ENCODE peak calls at places on chromosomes 1 and 21, in six cellular contexts. G is neuronal stem cell, L is heart right ventricle, K is SK-N-SH, V is pancreas, R is RWPE2. B is an unnamed sample.

GRCh38 chr1:58994664-58995063 is 210.8 kb upstream of the JUN start:
- DNase-seq in K (no peak), L (no peak), V (no peak), R (no peak), G (no peak), B (no peak)

GRCh38 chr21:39313042-39313456 is 383 bp downstream of the BRWD1 start:
- DNase-seq in V (peak; percentile 69), L (peak; percentile 19), R (peak; percentile 54), G (peak; percentile 26), K (peak; percentile 58), B (peak; percentile 36)

GRCh38 chr1:71521655-71522264 is 440.9 kb upstream of the ZRANB2 start:
- DNase-seq in V (no peak), K (peak; percentile 47), G (peak; percentile 8), R (no peak), L (peak; percentile 24), B (no peak)

GRCh38 chr1:31765041-31765467 is 914 bp upstream of the ADGRB2 start:
- DNase-seq in R (no peak), K (peak; percentile 79), L (no peak), V (no peak), G (no peak), B (no peak)

GRCh38 chr1:117698398-117699160 is 92.7 kb downstream of the TENT5C start:
- DNase-seq in V (no peak), G (no peak), K (no peak), R (no peak), L (no peak), B (peak; percentile 79)

GRCh38 chr1:11407301-11407994 is 71.5 kb upstream of the DISP3 start:
- DNase-seq in K (no peak), R (no peak), L (no peak), G (no peak), V (no peak), B (no peak)

GRCh38 chr1:33155877-33156538 is 25.8 kb downstream of the TRIM62 start:
- DNase-seq in G (no peak), L (peak; percentile 45), K (no peak), V (no peak), R (no peak), B (no peak)

GRCh38 chr21:45979141-45979631 is 2.4 kb upstream of the COL6A1 start:
- DNase-seq in L (no peak), G (no peak), K (peak; percentile 18), V (peak; percentile 47), R (peak; percentile 49), B (peak; percentile 60)

GRCh38 chr1:214708321-214708960 is 105.4 kb downstream of the CENPF start:
- DNase-seq in K (no peak), G (no peak), R (no peak), V (no peak), L (no peak), B (no peak)

GRCh38 chr1:186559601-186560116 is 98.7 kb upstream of the PDC start:
- DNase-seq in G (no peak), V (no peak), R (peak; percentile 72), K (no peak), L (no peak), B (no peak)

GRCh38 chr1:87899746-87900145 is 571.1 kb downstream of the LMO4 start:
- DNase-seq in G (no peak), R (no peak), L (no peak), V (no peak), K (no peak), B (no peak)

GRCh38 chr1:32470431-32470830 is 5.6 kb downstream of the ZBTB8B start:
- DNase-seq in L (no peak), K (no peak), R (no peak), G (no peak), V (no peak), B (no peak)

GRCh38 chr1:22317231-22317919 is 134.3 kb upstream of the ZBTB40 start:
- DNase-seq in V (no peak), L (no peak), K (peak; percentile 76), G (peak; percentile 24), R (no peak), B (no peak)

GRCh38 chr1:61271412-61271789 is 189.0 kb downstream of the NFIA start:
- DNase-seq in G (no peak), L (no peak), R (no peak), K (peak; percentile 20), V (no peak), B (no peak)

GRCh38 chr1:164610528-164611222 is 51.7 kb downstream of the PBX1 start:
- DNase-seq in G (no peak), R (no peak), V (no peak), L (peak; percentile 24), K (no peak), B (no peak)

GRCh38 chr1:164613176-164613575 is 54.2 kb downstream of the PBX1 start:
- DNase-seq in G (no peak), V (no peak), R (no peak), L (no peak), K (no peak), B (no peak)

GRCh38 chr1:164614316-164614715 is 55.3 kb downstream of the PBX1 start:
- DNase-seq in R (no peak), K (no peak), V (no peak), G (no peak), L (no peak), B (no peak)

GRCh38 chr1:164609084-164609483 is 50.1 kb downstream of the PBX1 start:
- DNase-seq in L (peak; percentile 29), G (no peak), K (no peak), V (no peak), R (no peak), B (no peak)

GRCh38 chr1:164611754-164612642 is 53.0 kb downstream of the PBX1 start:
- DNase-seq in L (peak; percentile 33), V (no peak), G (peak; percentile 62), R (peak; percentile 74), K (peak; percentile 16), B (no peak)
- H3K4me3 ChIP-seq in L (no peak overlapping the region), V (no peak overlapping the region), G (no peak overlapping the region), R (no peak overlapping the region), K (no peak overlapping the region), B (no peak overlapping the region)

DNA sequence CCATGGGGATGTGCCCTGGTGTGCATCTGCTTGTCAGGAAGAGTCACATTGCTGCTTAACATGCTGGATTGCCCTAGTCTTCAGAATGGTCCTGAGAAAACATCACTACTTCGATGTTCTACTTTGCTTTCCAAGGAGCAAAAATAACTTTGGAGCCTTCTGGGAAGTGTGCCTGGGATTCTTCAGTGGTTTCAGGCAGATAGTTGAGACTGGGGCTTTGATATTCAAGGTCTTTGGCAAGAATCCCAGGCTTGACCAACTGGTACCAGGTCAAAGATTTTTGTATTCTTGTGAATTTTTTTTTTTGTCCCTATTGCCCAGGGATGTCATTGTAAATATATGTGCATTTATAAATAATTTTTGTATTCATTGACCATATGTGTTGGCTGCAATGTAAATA is 51.4 kb downstream of the LRIG2 start:
- DNase-seq in L (no peak), K (no peak), G (no peak), V (no peak), R (no peak), B (no peak)
- H3K36me3 ChIP-seq in L (peaks cover 96% of the 10 kb centered on the region), K (peaks cover 67% of the 10 kb centered on the region), G (peaks cover 25% of the 10 kb centered on the region), V (no peaks in the 10 kb centered on the region), R (peaks cover 77% of the 10 kb centered on the region), B (no peaks in the 10 kb centered on the region)

DNA sequence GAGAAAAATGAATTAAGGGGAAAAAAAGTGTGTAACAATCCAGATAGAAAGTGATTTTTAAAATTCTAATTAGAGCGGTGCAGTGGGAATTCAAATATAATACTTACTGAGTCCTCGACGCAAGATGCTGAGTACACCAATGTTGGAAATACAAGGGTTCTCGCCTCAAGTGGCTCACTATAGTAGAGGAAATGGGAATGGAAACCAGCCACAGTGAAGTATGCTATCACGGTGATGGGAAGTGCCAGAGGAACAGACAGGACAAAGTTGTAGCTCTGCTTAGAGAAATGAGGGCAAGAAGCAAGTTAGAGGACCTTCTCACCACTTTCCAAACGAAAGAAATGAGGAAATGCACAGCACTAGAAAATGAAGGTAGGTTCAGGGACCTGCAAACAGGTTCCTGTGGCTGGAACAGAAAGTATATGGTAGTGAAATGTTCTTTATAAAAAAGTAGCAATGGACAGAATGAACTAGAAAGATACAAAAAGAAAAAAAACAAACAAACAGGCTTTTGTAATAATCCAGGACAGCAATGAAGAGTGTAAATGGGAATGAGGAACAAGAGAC is 13.5 kb downstream of the EGLN1 start:
- DNase-seq in G (no peak), V (no peak), R (no peak), L (no peak), K (no peak), B (no peak)
- H3K4me1 ChIP-seq in G (no peaks in the 10 kb centered on the region), V (peaks cover 49% of the 10 kb centered on the region), R (peaks cover 13% of the 10 kb centered on the region), L (peaks cover 70% of the 10 kb centered on the region), K (peaks cover 13% of the 10 kb centered on the region), B (no peaks in the 10 kb centered on the region)

GRCh38 chr1:110672753-110673108 is 2.0 kb downstream of the KCNA3 start:
- DNase-seq in R (no peak), L (no peak), V (no peak), K (no peak), G (no peak), B (no peak)
- H3K4me3 ChIP-seq in R (no peak overlapping the region), L (no peak overlapping the region), V (no peak overlapping the region), K (peak overlapping the region; percentile 43), G (no peak overlapping the region), B (no peak overlapping the region)

GRCh38 chr1:952201-952600 is 6.9 kb downstream of the NOC2L start:
- DNase-seq in K (no peak), L (no peak), G (no peak), R (no peak), V (no peak), B (no peak)

GRCh38 chr1:950268-950667 is 8.8 kb downstream of the NOC2L start:
- DNase-seq in R (no peak), L (no peak), V (no peak), G (no peak), K (no peak), B (no peak)

GRCh38 chr1:951364-951763 is 7.7 kb downstream of the NOC2L start:
- DNase-seq in K (no peak), G (no peak), R (no peak), L (no peak), V (no peak), B (no peak)

GRCh38 chr1:952603-953002 is 6.5 kb downstream of the NOC2L start:
- DNase-seq in G (no peak), L (no peak), R (no peak), V (no peak), K (no peak), B (no peak)

DNA sequence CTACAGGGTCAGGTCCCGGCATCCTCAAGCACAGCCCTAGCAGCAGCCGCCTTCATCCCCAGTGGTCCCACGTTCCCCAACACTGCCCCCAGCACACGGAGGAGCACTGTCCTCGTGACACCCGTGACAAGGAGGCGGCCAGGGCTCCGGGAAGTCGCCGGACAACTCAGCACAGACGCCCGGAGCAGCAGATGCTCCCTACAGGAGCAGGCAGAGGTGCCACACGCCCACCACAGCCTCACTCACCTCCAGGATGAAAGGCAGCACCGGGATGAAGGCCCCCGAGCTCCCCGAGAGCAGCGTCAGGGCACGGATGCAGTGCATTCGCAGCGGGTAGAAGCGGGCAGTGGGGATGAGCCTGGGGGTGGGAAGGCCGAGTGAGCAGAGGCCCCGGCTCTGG is 8.2 kb downstream of the NOC2L start:
- DNase-seq in G (no peak), R (no peak), L (no peak), V (no peak), K (no peak), B (no peak)
- H3K36me3 ChIP-seq in G (peaks cover 59% of the 10 kb centered on the region), R (peaks cover 86% of the 10 kb centered on the region), L (peaks cover 100% of the 10 kb centered on the region), V (peaks cover 44% of the 10 kb centered on the region), K (no peaks in the 10 kb centered on the region), B (no peaks in the 10 kb centered on the region)

GRCh38 chr1:230207598-230207997 is 140.6 kb downstream of the GALNT2 start:
- DNase-seq in L (no peak), K (no peak), R (no peak), V (no peak), G (no peak), B (no peak)
- H3K4me1 ChIP-seq in L (peaks cover 42% of the 10 kb centered on the region), K (peaks cover 2% of the 10 kb centered on the region), R (no peaks in the 10 kb centered on the region), V (peaks cover 43% of the 10 kb centered on the region), G (no peaks in the 10 kb centered on the region), B (no peaks in the 10 kb centered on the region)

B was measured in uterus.